ENCODE peak calls at places on chromosomes 4 and X, in four cellular contexts. N is adrenal gland, F is AG10803, M is neural crest cell. V is an unnamed sample.

GRCh38 chr4:76197971-76198410 is 15.6 kb downstream of the SCARB2 start:
- DNase-seq in N (peak; percentile 46), F (peak; percentile 50), M (peak; percentile 29), V (peak; percentile 68)

GRCh38 chr4:94758141-94758699 is 465 bp downstream of the BMPR1B start:
- DNase-seq in N (no peak), F (peak; percentile 43), M (no peak), V (peak; percentile 6)

GRCh38 chr4:188941524-188942109 is 802.4 kb downstream of the TRIML1 start:
- DNase-seq in N (no peak), F (peak; percentile 94), M (no peak), V (peak; percentile 96)

GRCh38 chr4:57254727-57255126 is 144.5 kb upstream of the IGFBP7 start:
- DNase-seq in N (no peak), F (no peak), M (no peak), V (peak; percentile 16)

GRCh38 chr4:17332483-17332882 is 179.4 kb downstream of the QDPR start:
- DNase-seq in N (no peak), F (no peak), M (no peak), V (no peak)

GRCh38 chr4:110953898-110954297 is 331.0 kb upstream of the PITX2 start:
- DNase-seq in N (no peak), F (no peak), M (no peak), V (peak; percentile 8)

GRCh38 chr4:110970642-110971041 is 347.8 kb upstream of the PITX2 start:
- DNase-seq in N (no peak), F (peak; percentile 37), M (peak; percentile 29), V (peak; percentile 54)

GRCh38 chrX:106862972-106863688 is 40.0 kb downstream of the RIPPLY1 start:
- DNase-seq in N (no peak), F (no peak), M (no peak), V (peak; percentile 3)

GRCh38 chr4:68773699-68774098 is 42.1 kb upstream of the UGT2B10 start:
- DNase-seq in N (no peak), F (no peak), M (no peak), V (no peak)

GRCh38 chr4:162497564-162498167 is 333.9 kb upstream of the FSTL5 start:
- DNase-seq in N (peak; percentile 24), F (peak; percentile 49), M (no peak), V (peak; percentile 45)

GRCh38 chr4:129641179-129641578 is 545.2 kb downstream of the C4orf33 start:
- DNase-seq in N (peak; percentile 72), F (peak; percentile 40), M (peak; percentile 60), V (peak; percentile 27)

GRCh38 chrX:13188731-13189309 is 131.0 kb downstream of the ATXN3L start:
- DNase-seq in N (no peak), F (no peak), M (no peak), V (no peak)

GRCh38 chrX:38805294-38806053 is 4.2 kb downstream of the MID1IP1 start:
- DNase-seq in N (peak; percentile 57), F (peak; percentile 83), M (no peak), V (peak; percentile 81)

GRCh38 chr4:141390527-141391046 is 169.9 kb downstream of the ZNF330 start:
- DNase-seq in N (no peak), F (no peak), M (no peak), V (no peak)

GRCh38 chr4:26116057-26116456 is 202.0 kb downstream of the SMIM20 start:
- DNase-seq in N (no peak), F (no peak), M (no peak), V (no peak)

GRCh38 chr4:38424171-38424871 is 239.7 kb upstream of the KLF3 start:
- DNase-seq in N (peak; percentile 49), F (no peak), M (peak; percentile 41), V (no peak)

GRCh38 chr4:148415500-148415899 is 26.7 kb downstream of the NR3C2 start:
- DNase-seq in N (no peak), F (no peak), M (no peak), V (peak; percentile 1)

GRCh38 chr4:184814686-184815045 is 11.1 kb downstream of the ACSL1 start:
- DNase-seq in N (no peak), F (peak; percentile 33), M (no peak), V (peak; percentile 47)

GRCh38 chrX:20515841-20516461 is 249.2 kb upstream of the RPS6KA3 start:
- DNase-seq in N (no peak), F (peak; percentile 82), M (no peak), V (peak; percentile 90)

GRCh38 chr4:69649629-69650028 is 3.4 kb downstream of the UGT2A1 start:
- DNase-seq in N (no peak), F (no peak), M (no peak), V (no peak)

GRCh38 chr4:107380836-107381438 is 339.1 kb downstream of the PAPSS1 start:
- DNase-seq in N (no peak), F (peak; percentile 35), M (no peak), V (peak; percentile 44)

GRCh38 chr4:111631157-111631999 is 513.9 kb upstream of the FAM241A start:
- DNase-seq in N (no peak), F (peak; percentile 47), M (no peak), V (peak; percentile 51)

GRCh38 chr4:101282076-101282844 is 65.1 kb downstream of the PPP3CA start:
- DNase-seq in N (no peak), F (no peak), M (no peak), V (no peak)

GRCh38 chr4:8736083-8736825 is 135.4 kb downstream of the HMX1 start:
- DNase-seq in N (no peak), F (no peak), M (no peak), V (no peak)

GRCh38 chr4:89837385-89837995 is 529 bp upstream of the SNCA start:
- DNase-seq in N (no peak), F (no peak), M (peak; percentile 59), V (peak; percentile 13)

GRCh38 chr4:146442801-146443200 is 78.9 kb downstream of the SLC10A7 start:
- DNase-seq in N (no peak), F (peak; percentile 58), M (no peak), V (peak; percentile 79)

GRCh38 chrX:41688835-41689234 is at the start of gene GPR34:
- DNase-seq in N (no peak), F (no peak), M (no peak), V (no peak)

GRCh38 chr4:41957634-41958033 is 22.4 kb downstream of the TMEM33 start:
- DNase-seq in N (no peak), F (no peak), M (no peak), V (peak; percentile 23)

GRCh38 chr4:72779256-72779655 is 210.2 kb upstream of the ADAMTS3 start:
- DNase-seq in N (no peak), F (peak; percentile 63), M (no peak), V (peak; percentile 83)

GRCh38 chr4:150072906-150073714 is 5.1 kb upstream of the DCLK2 start:
- DNase-seq in N (no peak), F (peak; percentile 98), M (no peak), V (peak; percentile 97)

GRCh38 chrX:143363419-143363818 is 153.9 kb downstream of the SPANXN3 start:
- DNase-seq in N (no peak), F (no peak), M (no peak), V (no peak)

GRCh38 chr4:89288430-89288829 is 19.2 kb downstream of the GPRIN3 start:
- DNase-seq in N (no peak), F (no peak), M (no peak), V (no peak)

GRCh38 chr4:127311371-127311770 is 321.4 kb upstream of the INTU start:
- DNase-seq in N (no peak), F (no peak), M (no peak), V (no peak)

GRCh38 chrX:123698979-123699378 is 33.9 kb downstream of the THOC2 start:
- DNase-seq in N (no peak), F (peak; percentile 1), M (no peak), V (peak; percentile 8)

GRCh38 chrX:150731795-150732194 is 38.6 kb downstream of the MTMR1 start:
- DNase-seq in N (no peak), F (peak; percentile 94), M (no peak), V (peak; percentile 86)

GRCh38 chrX:71637848-71638247 is 19.5 kb upstream of the CXCR3 start:
- DNase-seq in N (no peak), F (peak; percentile 42), M (no peak), V (peak; percentile 71)